ENCODE peak calls at places on chromosomes 11 and 22, in eight cellular contexts. One of them, this sample, is unnamed.

GRCh38 chr11:123587044-123587443 is 67.4 kb downstream of the SCN3B start:
- DNase-seq in PC-3: peak
- DNase-seq in endodermal cell: no peak
- DNase-seq in tibial nerve: no peak
- DNase-seq in right cardiac atrium: no peak
- DNase-seq in SJSA1: no peak
- DNase-seq in caudate nucleus: no peak
- DNase-seq in kidney: no peak
- DNase-seq in this sample: no peak

GRCh38 chr11:62337682-62338181 is 484 bp downstream of the ASRGL1 start:
- DNase-seq in PC-3: peak
- DNase-seq in endodermal cell: peak
- DNase-seq in tibial nerve: no peak
- DNase-seq in right cardiac atrium: peak
- DNase-seq in SJSA1: peak
- DNase-seq in caudate nucleus: no peak
- DNase-seq in kidney: peak
- DNase-seq in this sample: no peak

GRCh38 chr22:27711756-27712155 is 89.8 kb downstream of the MN1 start:
- DNase-seq in PC-3: no peak
- DNase-seq in endodermal cell: no peak
- DNase-seq in tibial nerve: no peak
- DNase-seq in right cardiac atrium: no peak
- DNase-seq in SJSA1: no peak
- DNase-seq in caudate nucleus: no peak
- DNase-seq in kidney: no peak
- DNase-seq in this sample: no peak

GRCh38 chr11:128897841-128898240 is 6.7 kb downstream of the KCNJ5 start:
- DNase-seq in PC-3: no peak
- DNase-seq in endodermal cell: no peak
- DNase-seq in tibial nerve: no peak
- DNase-seq in right cardiac atrium: no peak
- DNase-seq in SJSA1: no peak
- DNase-seq in caudate nucleus: no peak
- DNase-seq in kidney: no peak
- DNase-seq in this sample: no peak

GRCh38 chr22:48919851-48920589 is 907.7 kb downstream of the BRD1 start:
- DNase-seq in PC-3: no peak
- DNase-seq in endodermal cell: no peak
- DNase-seq in tibial nerve: no peak
- DNase-seq in right cardiac atrium: no peak
- DNase-seq in SJSA1: no peak
- DNase-seq in caudate nucleus: no peak
- DNase-seq in kidney: no peak
- DNase-seq in this sample: no peak

GRCh38 chr11:33635161-33635560 is 65.5 kb downstream of the C11orf91 start:
- DNase-seq in PC-3: no peak
- DNase-seq in endodermal cell: no peak
- DNase-seq in tibial nerve: peak
- DNase-seq in right cardiac atrium: peak
- DNase-seq in SJSA1: no peak
- DNase-seq in caudate nucleus: no peak
- DNase-seq in kidney: no peak
- DNase-seq in this sample: no peak

GRCh38 chr22:28299760-28300159 is 379.9 kb downstream of the TTC28 start:
- DNase-seq in PC-3: no peak
- DNase-seq in endodermal cell: no peak
- DNase-seq in tibial nerve: no peak
- DNase-seq in right cardiac atrium: no peak
- DNase-seq in SJSA1: no peak
- DNase-seq in caudate nucleus: no peak
- DNase-seq in kidney: no peak
- DNase-seq in this sample: no peak

GRCh38 chr11:57440744-57441414 is 14.0 kb upstream of the SLC43A3 start:
- DNase-seq in PC-3: peak
- DNase-seq in endodermal cell: no peak
- DNase-seq in tibial nerve: no peak
- DNase-seq in right cardiac atrium: no peak
- DNase-seq in SJSA1: no peak
- DNase-seq in caudate nucleus: no peak
- DNase-seq in kidney: no peak
- DNase-seq in this sample: no peak

GRCh38 chr11:62137881-62138629 is 14.2 kb downstream of the INCENP start:
- DNase-seq in PC-3: no peak
- DNase-seq in endodermal cell: peak
- DNase-seq in tibial nerve: no peak
- DNase-seq in right cardiac atrium: no peak
- DNase-seq in SJSA1: no peak
- DNase-seq in caudate nucleus: no peak
- DNase-seq in kidney: no peak
- DNase-seq in this sample: no peak

GRCh38 chr11:118789501-118790356 is 1.2 kb downstream of the DDX6 start:
- DNase-seq in PC-3: peak
- DNase-seq in endodermal cell: peak
- DNase-seq in tibial nerve: no peak
- DNase-seq in right cardiac atrium: no peak
- DNase-seq in SJSA1: peak
- DNase-seq in caudate nucleus: no peak
- DNase-seq in kidney: no peak
- DNase-seq in this sample: no peak

GRCh38 chr11:43772733-43773132 is 92.2 kb downstream of the HSD17B12 start:
- DNase-seq in PC-3: no peak
- DNase-seq in endodermal cell: no peak
- DNase-seq in tibial nerve: no peak
- DNase-seq in right cardiac atrium: no peak
- DNase-seq in SJSA1: no peak
- DNase-seq in caudate nucleus: no peak
- DNase-seq in kidney: no peak
- DNase-seq in this sample: no peak

GRCh38 chr11:113862430-113862829 is 12.9 kb downstream of the USP28 start:
- DNase-seq in PC-3: peak
- DNase-seq in endodermal cell: no peak
- DNase-seq in tibial nerve: no peak
- DNase-seq in right cardiac atrium: no peak
- DNase-seq in SJSA1: no peak
- DNase-seq in caudate nucleus: no peak
- DNase-seq in kidney: no peak
- DNase-seq in this sample: no peak

GRCh38 chr11:9096427-9096826 is 5.0 kb upstream of the SCUBE2 start:
- DNase-seq in PC-3: no peak
- DNase-seq in endodermal cell: no peak
- DNase-seq in tibial nerve: no peak
- DNase-seq in right cardiac atrium: no peak
- DNase-seq in SJSA1: no peak
- DNase-seq in caudate nucleus: no peak
- DNase-seq in kidney: no peak
- DNase-seq in this sample: no peak

GRCh38 chr11:70226967-70227366 is 23.9 kb downstream of the FADD start:
- DNase-seq in PC-3: peak
- DNase-seq in endodermal cell: peak
- DNase-seq in tibial nerve: no peak
- DNase-seq in right cardiac atrium: no peak
- DNase-seq in SJSA1: no peak
- DNase-seq in caudate nucleus: no peak
- DNase-seq in kidney: no peak
- DNase-seq in this sample: no peak
- H3K27ac ChIP-seq in PC-3: no peak
- H3K27ac ChIP-seq in endodermal cell: no peak
- H3K27ac ChIP-seq in tibial nerve: peak
- H3K27ac ChIP-seq in right cardiac atrium: no peak
- H3K27ac ChIP-seq in SJSA1: no peak
- H3K27ac ChIP-seq in caudate nucleus: no peak
- H3K27ac ChIP-seq in kidney: no peak
- H3K27ac ChIP-seq in this sample: no peak

GRCh38 chr11:73218830-73219215 is 742 bp downstream of the P2RY2 start:
- DNase-seq in PC-3: no peak
- DNase-seq in endodermal cell: no peak
- DNase-seq in tibial nerve: no peak
- DNase-seq in right cardiac atrium: peak
- DNase-seq in SJSA1: no peak
- DNase-seq in caudate nucleus: no peak
- DNase-seq in kidney: no peak
- DNase-seq in this sample: no peak

GRCh38 chr11:73217810-73218105 is 323 bp upstream of the P2RY2 start:
- DNase-seq in PC-3: no peak
- DNase-seq in endodermal cell: no peak
- DNase-seq in tibial nerve: no peak
- DNase-seq in right cardiac atrium: no peak
- DNase-seq in SJSA1: no peak
- DNase-seq in caudate nucleus: no peak
- DNase-seq in kidney: no peak
- DNase-seq in this sample: no peak

GRCh38 chr11:73216466-73216865 is 1.6 kb upstream of the P2RY2 start:
- DNase-seq in PC-3: no peak
- DNase-seq in endodermal cell: no peak
- DNase-seq in tibial nerve: no peak
- DNase-seq in right cardiac atrium: no peak
- DNase-seq in SJSA1: no peak
- DNase-seq in caudate nucleus: no peak
- DNase-seq in kidney: no peak
- DNase-seq in this sample: no peak

GRCh38 chr11:73218106-73218829 is at the start of gene P2RY2:
- DNase-seq in PC-3: peak
- DNase-seq in endodermal cell: peak
- DNase-seq in tibial nerve: no peak
- DNase-seq in right cardiac atrium: peak
- DNase-seq in SJSA1: no peak
- DNase-seq in caudate nucleus: no peak
- DNase-seq in kidney: peak
- DNase-seq in this sample: no peak

DNA sequence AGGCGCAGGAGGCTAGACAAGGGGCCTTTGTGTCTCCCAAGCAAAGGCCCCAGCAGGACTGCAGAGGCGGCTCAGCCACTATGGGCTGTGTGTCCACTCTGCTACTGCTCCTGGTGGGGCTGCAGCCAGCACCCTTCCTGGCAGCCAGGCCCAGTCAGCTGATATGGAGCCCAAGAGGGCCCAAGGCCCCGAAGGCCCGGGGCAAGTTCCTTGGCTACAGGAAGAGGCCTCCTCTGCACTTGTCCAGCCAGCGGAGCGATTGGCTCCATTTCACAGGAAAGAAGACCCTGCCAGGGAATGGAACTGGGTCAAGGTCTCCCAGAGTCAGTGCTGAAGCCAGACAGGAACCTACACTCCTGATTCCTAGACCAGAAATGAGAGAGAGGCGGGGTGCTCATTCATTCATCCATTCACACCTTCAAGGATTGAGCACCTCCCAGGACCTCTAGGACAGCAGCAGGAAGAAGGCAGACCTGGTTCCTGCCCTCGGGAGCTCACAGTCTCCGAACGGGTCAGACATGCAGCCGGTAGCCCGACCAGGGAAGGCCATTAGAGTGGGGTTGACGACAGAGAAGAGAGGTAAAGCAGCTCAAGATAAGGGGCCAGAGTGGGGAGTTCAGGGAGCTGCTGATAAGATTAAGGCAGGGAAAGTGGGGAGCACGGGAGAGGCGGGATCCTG is 811 bp upstream of the P2RY2 start:
- DNase-seq in PC-3: no peak
- DNase-seq in endodermal cell: peak
- DNase-seq in tibial nerve: no peak
- DNase-seq in right cardiac atrium: peak
- DNase-seq in SJSA1: no peak
- DNase-seq in caudate nucleus: no peak
- DNase-seq in kidney: no peak
- DNase-seq in this sample: no peak
- H3K27ac ChIP-seq in PC-3: no peak
- H3K27ac ChIP-seq in endodermal cell: no peak
- H3K27ac ChIP-seq in tibial nerve: peak
- H3K27ac ChIP-seq in right cardiac atrium: no peak
- H3K27ac ChIP-seq in SJSA1: no peak
- H3K27ac ChIP-seq in caudate nucleus: peak
- H3K27ac ChIP-seq in kidney: no peak
- H3K27ac ChIP-seq in this sample: peak

GRCh38 chr11:58774164-58774593 is 42.4 kb upstream of the GLYAT start:
- DNase-seq in PC-3: no peak
- DNase-seq in endodermal cell: no peak
- DNase-seq in tibial nerve: no peak
- DNase-seq in right cardiac atrium: no peak
- DNase-seq in SJSA1: no peak
- DNase-seq in caudate nucleus: no peak
- DNase-seq in kidney: no peak
- DNase-seq in this sample: no peak

GRCh38 chr11:58771458-58771855 is 39.7 kb upstream of the GLYAT start:
- DNase-seq in PC-3: peak
- DNase-seq in endodermal cell: no peak
- DNase-seq in tibial nerve: no peak
- DNase-seq in right cardiac atrium: no peak
- DNase-seq in SJSA1: no peak
- DNase-seq in caudate nucleus: no peak
- DNase-seq in kidney: no peak
- DNase-seq in this sample: no peak

GRCh38 chr11:58770627-58771457 is 39.1 kb upstream of the GLYAT start:
- DNase-seq in PC-3: peak
- DNase-seq in endodermal cell: no peak
- DNase-seq in tibial nerve: no peak
- DNase-seq in right cardiac atrium: no peak
- DNase-seq in SJSA1: peak
- DNase-seq in caudate nucleus: no peak
- DNase-seq in kidney: no peak
- DNase-seq in this sample: peak

GRCh38 chr11:58775066-58775708 is 43.4 kb upstream of the GLYAT start:
- DNase-seq in PC-3: no peak
- DNase-seq in endodermal cell: no peak
- DNase-seq in tibial nerve: no peak
- DNase-seq in right cardiac atrium: no peak
- DNase-seq in SJSA1: no peak
- DNase-seq in caudate nucleus: no peak
- DNase-seq in kidney: no peak
- DNase-seq in this sample: no peak

GRCh38 chr11:58772719-58773285 is 41.1 kb upstream of the GLYAT start:
- DNase-seq in PC-3: no peak
- DNase-seq in endodermal cell: no peak
- DNase-seq in tibial nerve: no peak
- DNase-seq in right cardiac atrium: no peak
- DNase-seq in SJSA1: no peak
- DNase-seq in caudate nucleus: no peak
- DNase-seq in kidney: no peak
- DNase-seq in this sample: no peak
- H3K27ac ChIP-seq in PC-3: no peak
- H3K27ac ChIP-seq in endodermal cell: no peak
- H3K27ac ChIP-seq in tibial nerve: no peak
- H3K27ac ChIP-seq in right cardiac atrium: no peak
- H3K27ac ChIP-seq in SJSA1: no peak
- H3K27ac ChIP-seq in caudate nucleus: no peak
- H3K27ac ChIP-seq in kidney: no peak
- H3K27ac ChIP-seq in this sample: no peak

GRCh38 chr22:25083414-25084166 is 116.1 kb upstream of the CRYBB3 start:
- DNase-seq in PC-3: no peak
- DNase-seq in endodermal cell: no peak
- DNase-seq in tibial nerve: peak
- DNase-seq in right cardiac atrium: no peak
- DNase-seq in SJSA1: no peak
- DNase-seq in caudate nucleus: no peak
- DNase-seq in kidney: no peak
- DNase-seq in this sample: no peak
- H3K27ac ChIP-seq in PC-3: no peak
- H3K27ac ChIP-seq in endodermal cell: no peak
- H3K27ac ChIP-seq in tibial nerve: no peak
- H3K27ac ChIP-seq in right cardiac atrium: no peak
- H3K27ac ChIP-seq in SJSA1: no peak
- H3K27ac ChIP-seq in caudate nucleus: no peak
- H3K27ac ChIP-seq in kidney: no peak
- H3K27ac ChIP-seq in this sample: no peak

GRCh38 chr11:63868399-63869064 is 29.6 kb downstream of the MARK2 start:
- DNase-seq in PC-3: no peak
- DNase-seq in endodermal cell: no peak
- DNase-seq in tibial nerve: no peak
- DNase-seq in right cardiac atrium: no peak
- DNase-seq in SJSA1: no peak
- DNase-seq in caudate nucleus: no peak
- DNase-seq in kidney: peak
- DNase-seq in this sample: no peak
- H3K27ac ChIP-seq in PC-3: peak
- H3K27ac ChIP-seq in endodermal cell: no peak
- H3K27ac ChIP-seq in tibial nerve: no peak
- H3K27ac ChIP-seq in right cardiac atrium: no peak
- H3K27ac ChIP-seq in SJSA1: no peak
- H3K27ac ChIP-seq in caudate nucleus: no peak
- H3K27ac ChIP-seq in kidney: no peak
- H3K27ac ChIP-seq in this sample: peak